ENCODE peak calls at places on chromosome 11, in five cellular contexts. H, B, U, G and I are unnamed samples.

GRCh38 chr11:29321293-29322132 is 695.3 kb downstream of the KCNA4 start:
- DNase-seq in H (peak; percentile 43), B (peak; percentile 75), U (peak; percentile 86), G (no peak), I (no peak)

GRCh38 chr11:27551127-27551526 is 44.6 kb upstream of the LIN7C start:
- DNase-seq in H (no peak), B (no peak), U (no peak), G (no peak), I (no peak)

GRCh38 chr11:58525037-58525614 is 17.2 kb upstream of the OR5B21 start:
- DNase-seq in H (no peak), B (no peak), U (no peak), G (no peak), I (no peak)

GRCh38 chr11:107549253-107549953 is 16.1 kb downstream of the ALKBH8 start:
- DNase-seq in H (peak; percentile 35), B (peak; percentile 53), U (peak; percentile 71), G (no peak), I (no peak)

GRCh38 chr11:8872017-8872416 is 39.0 kb upstream of the AKIP1 start:
- DNase-seq in H (no peak), B (no peak), U (no peak), G (no peak), I (no peak)

GRCh38 chr11:47766363-47767227 is 546 bp downstream of the FNBP4 start:
- DNase-seq in H (peak; percentile 33), B (peak; percentile 80), U (peak; percentile 71), G (peak; percentile 62), I (no peak)

GRCh38 chr11:44761546-44761961 is 34.8 kb downstream of the TSPAN18 start:
- DNase-seq in H (no peak), B (no peak), U (no peak), G (no peak), I (no peak)

GRCh38 chr11:133399855-133400625 is 132.3 kb downstream of the OPCML start:
- DNase-seq in H (no peak), B (no peak), U (no peak), G (no peak), I (no peak)

GRCh38 chr11:130894322-130895025 is 21.8 kb downstream of the SNX19 start:
- DNase-seq in H (no peak), B (peak; percentile 71), U (peak; percentile 72), G (peak; percentile 61), I (no peak)

DNA sequence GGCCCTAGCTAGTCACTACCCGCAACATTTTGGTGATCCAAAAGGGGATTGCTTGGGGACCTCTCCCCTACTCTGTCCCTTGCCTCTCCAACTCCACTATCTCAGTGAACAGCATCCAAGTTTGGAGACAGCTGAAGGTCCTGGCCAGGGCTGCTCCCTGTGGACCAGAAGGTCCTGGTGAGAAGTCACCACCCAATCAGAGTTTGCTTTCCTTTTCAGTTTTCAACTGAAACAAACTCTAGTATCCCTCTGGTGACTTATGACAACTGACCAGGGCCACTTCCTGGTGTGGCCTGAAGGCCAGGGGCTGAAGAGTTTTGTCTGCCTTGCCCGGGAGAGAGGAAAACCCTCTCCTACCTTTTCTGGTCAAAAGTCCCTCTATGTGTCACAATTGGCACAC is 5.1 kb downstream of the JAML start:
- DNase-seq in H (no peak), B (no peak), U (no peak), G (no peak), I (no peak)
- TF ChIP-seq CTCF in H (no peak), B (no peak), U (no peak), G (no peak), I (no peak)

GRCh38 chr11:126359431-126360048 is 4.1 kb downstream of the ST3GAL4 start:
- DNase-seq in H (no peak), B (no peak), U (peak; percentile 83), G (peak; percentile 54), I (no peak)
- TF ChIP-seq CTCF in H (peak; percentile 41), B (no peak), U (peak; percentile 48), G (no peak), I (peak; percentile 4)

GRCh38 chr11:85843929-85844328 is 11.3 kb upstream of the CCDC83 start:
- DNase-seq in H (no peak), B (no peak), U (no peak), G (no peak), I (no peak)
- TF ChIP-seq CTCF in H (peak; percentile 36), B (no peak), U (no peak), G (no peak), I (no peak)

DNA sequence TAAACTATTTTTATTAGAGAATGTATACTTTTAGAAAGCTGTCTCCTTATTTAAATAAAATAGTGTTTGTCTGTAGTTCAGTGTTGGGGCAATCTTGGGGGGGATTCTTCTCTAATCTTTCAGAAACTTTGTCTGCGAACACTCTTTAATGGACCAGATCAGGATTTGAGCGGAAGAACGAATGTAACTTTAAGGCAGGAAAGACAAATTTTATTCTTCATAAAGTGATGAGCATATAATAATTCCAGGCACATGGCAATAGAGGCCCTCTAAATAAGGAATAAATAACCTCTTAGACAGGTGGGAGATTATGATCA is 4.7 kb downstream of the MALAT1 start:
- DNase-seq in H (peak; percentile 45), B (no peak), U (no peak), G (no peak), I (no peak)
- TF ChIP-seq CTCF in H (no peak), B (no peak), U (no peak), G (no peak), I (no peak)